ENCODE peak calls at places on chromosomes 6 and 20, in five cellular contexts. F, X, G, H and L are unnamed samples.

GRCh38 chr6:10424005-10424404 is 9.1 kb upstream of the TFAP2A start:
- DNase-seq in F (no peak), X (no peak), G (no peak), H (peak; percentile 47), L (no peak)

GRCh38 chr6:101302593-101302992 is 90.9 kb upstream of the GRIK2 start:
- DNase-seq in F (no peak), X (no peak), G (no peak), H (no peak), L (no peak)

GRCh38 chr6:29739882-29740261 is 16.6 kb downstream of the HLA-F start:
- DNase-seq in X (no peak), H (no peak), G (no peak), F (no peak), L (no peak)

GRCh38 chr6:41641352-41641925 is 3.2 kb downstream of the MDFI start:
- DNase-seq in G (no peak), F (no peak), X (no peak), H (no peak), L (no peak)

GRCh38 chr20:63133481-63134091 is 82.3 kb downstream of the YTHDF1 start:
- DNase-seq in X (no peak), G (no peak), H (no peak), F (no peak), L (no peak)

GRCh38 chr20:59031326-59032022 is 661 bp downstream of the ATP5F1E start:
- DNase-seq in H (peak; percentile 25), F (no peak), G (no peak), X (no peak), L (no peak)

GRCh38 chr20:57400821-57401564 is 9.8 kb downstream of the RBM38 start:
- DNase-seq in X (no peak), G (no peak), H (peak; percentile 87), F (no peak), L (no peak)

GRCh38 chr6:146546440-146546839 is 2.8 kb downstream of the RAB32 start:
- DNase-seq in H (peak; percentile 38), X (no peak), G (peak; percentile 91), F (no peak), L (peak; percentile 77)

GRCh38 chr20:46946181-46946624 is 51.6 kb downstream of the EYA2 start:
- DNase-seq in F (no peak), G (no peak), H (no peak), X (no peak), L (no peak)

GRCh38 chr20:2751868-2752630 is 48.4 kb downstream of the CPXM1 start:
- DNase-seq in X (peak; percentile 69), G (no peak), F (no peak), H (peak; percentile 53), L (no peak)

GRCh38 chr6:122416825-122417224 is 17.4 kb downstream of the HSF2 start:
- DNase-seq in F (no peak), G (no peak), X (no peak), H (no peak), L (no peak)